ENCODE peak calls at places on chromosomes 16 and 17, in ten cellular contexts. L is NCI-H2029; C is activated effector memory CD4-positive, alpha-beta T cell treated with anti-CD3 and anti-CD28 coated beads, Interleukin-2, amount 50 U/mL, for 16 hours; Y is AG09319; B is activated T-helper 1 cell treated with Interleukin-2 at 50 U/mL for 16 hours; H is GM18507; W is adipocyte; V is heart right ventricle; U is iPS-NIHi11; J is stimulated activated CD4-positive, alpha-beta T cell treated with anti-CD3 and anti-CD28 coated beads, Interleukin-1b, Interleukin-23, amount 100 ng/mL, for 48 hours. K is an unnamed sample.

GRCh38 chr17:64775701-64776570 is 113.8 kb upstream of the SMURF2 start:
- DNase-seq in C (peak; percentile 53), W (no peak), L (no peak), V (no peak), J (no peak), U (no peak), B (no peak), Y (no peak), H (no peak), K (no peak)

GRCh38 chr17:19309701-19310100 is 52.8 kb downstream of the B9D1 start:
- DNase-seq in W (no peak), U (no peak), Y (no peak), J (no peak), C (no peak), L (no peak), V (no peak), B (no peak), H (no peak), K (no peak)

GRCh38 chr17:45224671-45225050 is 3.0 kb downstream of the FMNL1 start:
- DNase-seq in V (no peak), Y (no peak), U (no peak), H (no peak), W (no peak), J (peak; percentile 41), L (no peak), B (no peak), C (peak; percentile 72), K (peak; percentile 40)

GRCh38 chr17:49521088-49521450 is 26.0 kb downstream of the NGFR start:
- DNase-seq in C (no peak), B (no peak), W (no peak), L (no peak), J (no peak), U (peak; percentile 3), H (no peak), V (no peak), Y (no peak), K (no peak)

GRCh38 chr17:74525781-74526288 is 5.4 kb downstream of the CD300LB start:
- DNase-seq in U (no peak), C (peak; percentile 12), H (no peak), Y (no peak), W (no peak), B (no peak), J (no peak), V (no peak), L (no peak), K (no peak)

GRCh38 chr16:64184156-64184555 is 937.7 kb downstream of the CDH11 start:
- DNase-seq in W (peak; percentile 29), J (no peak), B (no peak), Y (no peak), L (no peak), H (no peak), V (no peak), C (no peak), U (no peak), K (no peak)

GRCh38 chr17:59093702-59094231 is 12.9 kb downstream of the TRIM37 start:
- DNase-seq in U (no peak), L (no peak), W (peak; percentile 93), C (no peak), Y (peak; percentile 87), J (no peak), B (no peak), V (peak; percentile 25), H (no peak), K (peak; percentile 27)

GRCh38 chr16:89828870-89829629 is 775 bp downstream of the SPIRE2 start:
- DNase-seq in U (peak; percentile 44), W (no peak), V (no peak), B (no peak), J (no peak), C (no peak), L (no peak), H (no peak), Y (no peak), K (peak; percentile 30)

GRCh38 chr17:75773808-75774470 is 8.9 kb upstream of the GALK1 start:
- DNase-seq in V (no peak), B (no peak), U (no peak), W (no peak), H (no peak), L (no peak), C (peak; percentile 66), Y (no peak), J (no peak), K (no peak)

GRCh38 chr16:12500771-12501170 is 302.9 kb downstream of the CPPED1 start:
- DNase-seq in C (no peak), L (peak; percentile 55), J (peak; percentile 31), W (no peak), Y (no peak), H (no peak), V (peak; percentile 22), U (no peak), B (no peak), K (no peak)

GRCh38 chr16:8026450-8026849 is 563.9 kb downstream of the TMEM114 start:
- DNase-seq in C (no peak), H (no peak), J (no peak), W (no peak), Y (no peak), U (peak; percentile 54), L (no peak), V (no peak), B (no peak), K (no peak)

GRCh38 chr16:11992008-11992584 is 15.6 kb downstream of the SNX29 start:
- DNase-seq in Y (no peak), U (no peak), C (no peak), J (no peak), B (no peak), V (no peak), W (peak; percentile 50), L (no peak), H (no peak), K (no peak)

GRCh38 chr16:48535369-48535787 is 74.6 kb downstream of the N4BP1 start:
- DNase-seq in J (no peak), B (no peak), U (no peak), C (no peak), V (no peak), W (no peak), H (no peak), Y (no peak), L (no peak), K (no peak)